ENCODE peak calls at places on chromosomes 2 and 18, in five cellular contexts. V is endodermal cell, U is thoracic aorta, Z is adrenal gland, H is psoas muscle. N is an unnamed sample.

GRCh38 chr2:221254281-221254680 is 317.8 kb downstream of the EPHA4 start:
- DNase-seq in V (no peak), U (no peak), Z (no peak), H (no peak), N (no peak)

GRCh38 chr18:28201056-28201455 is 24.1 kb upstream of the CDH2 start:
- DNase-seq in V (no peak), U (no peak), Z (no peak), H (no peak), N (no peak)

GRCh38 chr18:52569492-52569891 is 229.5 kb downstream of the DCC start:
- DNase-seq in V (no peak), U (no peak), Z (no peak), H (no peak), N (no peak)

GRCh38 chr18:52387246-52387645 is 47.2 kb downstream of the DCC start:
- DNase-seq in V (no peak), U (no peak), Z (no peak), H (no peak), N (no peak)

GRCh38 chr2:239137890-239138283 is 262.9 kb downstream of the HDAC4 start:
- DNase-seq in V (no peak), U (no peak), Z (no peak), H (no peak), N (no peak)

GRCh38 chr2:20424300-20425290 is 22.3 kb upstream of the RHOB start:
- DNase-seq in V (no peak), U (no peak), Z (peak; percentile 75), H (peak; percentile 72), N (no peak)

GRCh38 chr2:38945931-38946330 is 56.3 kb downstream of the ARHGEF33 start:
- DNase-seq in V (no peak), U (no peak), Z (no peak), H (no peak), N (no peak)

GRCh38 chr2:24926220-24926601 is 6.2 kb upstream of the ADCY3 start:
- DNase-seq in V (no peak), U (no peak), Z (no peak), H (no peak), N (no peak)

GRCh38 chr2:189060096-189060642 is 86.0 kb downstream of the COL3A1 start:
- DNase-seq in V (no peak), U (no peak), Z (no peak), H (no peak), N (no peak)

GRCh38 chr2:69589973-69590652 is 53.4 kb downstream of the AAK1 start:
- DNase-seq in V (no peak), U (no peak), Z (peak; percentile 76), H (no peak), N (no peak)

GRCh38 chr2:126899786-126900185 is 1.1 kb downstream of the TEX51 start:
- DNase-seq in V (peak; percentile 22), U (no peak), Z (peak; percentile 27), H (no peak), N (no peak)

GRCh38 chr2:222569826-222570225 is 86.1 kb downstream of the FARSB start:
- DNase-seq in V (no peak), U (no peak), Z (no peak), H (no peak), N (no peak)

GRCh38 chr2:36615214-36615613 is 17.2 kb upstream of the FEZ2 start:
- DNase-seq in V (peak; percentile 56), U (no peak), Z (no peak), H (no peak), N (no peak)

GRCh38 chr2:79370976-79371550 is 141.8 kb upstream of the CTNNA2 start:
- DNase-seq in V (peak; percentile 44), U (no peak), Z (no peak), H (no peak), N (no peak)

GRCh38 chr18:4108016-4108415 is 347.1 kb downstream of the DLGAP1 start:
- DNase-seq in V (no peak), U (no peak), Z (no peak), H (no peak), N (no peak)

GRCh38 chr18:67417864-67418523 is 98.5 kb downstream of the DSEL start:
- DNase-seq in V (no peak), U (no peak), Z (peak; percentile 59), H (no peak), N (peak; percentile 71)

GRCh38 chr2:49335546-49335945 is 181.2 kb upstream of the FSHR start:
- DNase-seq in V (no peak), U (no peak), Z (no peak), H (no peak), N (no peak)

GRCh38 chr2:237511885-237512405 is 24.9 kb downstream of the MLPH start:
- DNase-seq in V (no peak), U (no peak), Z (no peak), H (peak; percentile 52), N (no peak)

GRCh38 chr18:61820842-61821241 is 72.0 kb downstream of the RNF152 start:
- DNase-seq in V (no peak), U (no peak), Z (no peak), H (no peak), N (no peak)

GRCh38 chr2:69138793-69139510 is 126.0 kb downstream of the ANTXR1 start:
- DNase-seq in V (no peak), U (no peak), Z (peak; percentile 82), H (peak; percentile 75), N (no peak)

GRCh38 chr18:51361130-51361860 is 163.8 kb upstream of the MEX3C start:
- DNase-seq in V (no peak), U (no peak), Z (peak; percentile 53), H (no peak), N (no peak)

GRCh38 chr2:128773641-128774319 is 455.1 kb upstream of the HS6ST1 start:
- DNase-seq in V (no peak), U (no peak), Z (no peak), H (no peak), N (no peak)

GRCh38 chr2:190507135-190507534 is 27.4 kb downstream of the NEMP2 start:
- DNase-seq in V (no peak), U (no peak), Z (no peak), H (no peak), N (no peak)

GRCh38 chr2:283996-284794 is 3.7 kb downstream of the ALKAL2 start:
- DNase-seq in V (peak; percentile 83), U (no peak), Z (no peak), H (no peak), N (no peak)

GRCh38 chr2:218516614-218517013 is 51.5 kb downstream of the USP37 start:
- DNase-seq in V (no peak), U (no peak), Z (no peak), H (no peak), N (peak; percentile 70)

GRCh38 chr2:241577413-241578122 is 19.0 kb downstream of the BOK start:
- DNase-seq in V (peak; percentile 38), U (no peak), Z (no peak), H (peak; percentile 5), N (no peak)

GRCh38 chr2:190792956-190793888 is 87.4 kb upstream of the GLS start:
- DNase-seq in V (no peak), U (no peak), Z (no peak), H (no peak), N (no peak)

GRCh38 chr2:157784169-157784822 is 91.8 kb downstream of the ACVR1 start:
- DNase-seq in V (peak; percentile 69), U (peak; percentile 64), Z (no peak), H (no peak), N (no peak)

GRCh38 chr2:201904529-201905420 is 98.4 kb downstream of the CDK15 start:
- DNase-seq in V (peak; percentile 71), U (no peak), Z (no peak), H (no peak), N (no peak)

GRCh38 chr2:110854355-110855081 is 122.1 kb downstream of the ACOXL start:
- DNase-seq in V (peak; percentile 76), U (no peak), Z (no peak), H (no peak), N (no peak)

GRCh38 chr2:111653913-111654312 is 230.1 kb downstream of the ANAPC1 start:
- DNase-seq in V (no peak), U (no peak), Z (no peak), H (no peak), N (no peak)

GRCh38 chr2:101357386-101357785 is 29.9 kb downstream of the CREG2 start:
- DNase-seq in V (no peak), U (no peak), Z (no peak), H (no peak), N (no peak)

GRCh38 chr18:46320928-46321855 is 217.0 kb downstream of the HAUS1 start:
- DNase-seq in V (no peak), U (no peak), Z (no peak), H (no peak), N (no peak)

GRCh38 chr2:226387499-226387942 is 412.1 kb downstream of the IRS1 start:
- DNase-seq in V (no peak), U (no peak), Z (no peak), H (no peak), N (no peak)

GRCh38 chr2:18703555-18703954 is 114.2 kb upstream of the NT5C1B start:
- DNase-seq in V (no peak), U (no peak), Z (no peak), H (no peak), N (no peak)

DNA sequence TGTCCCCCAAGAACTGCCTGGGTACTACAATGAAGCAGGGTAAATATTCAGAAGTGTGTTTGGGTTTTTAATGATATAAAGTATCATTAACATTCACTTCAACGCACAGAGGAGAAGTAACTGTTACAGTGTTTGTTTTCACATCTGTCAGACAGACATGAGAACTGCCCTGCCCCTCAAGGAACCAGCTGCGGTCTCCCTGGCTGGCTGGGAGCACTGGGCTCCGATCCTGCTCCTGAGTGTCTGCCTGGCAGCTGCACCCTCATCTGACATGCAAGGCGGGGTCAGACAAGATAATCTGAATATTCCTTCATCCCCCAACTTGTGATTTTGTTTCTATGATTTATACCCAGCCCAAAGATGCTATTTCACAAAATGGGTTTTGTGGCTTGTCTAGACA is 75.5 kb downstream of the MBP start:
- DNase-seq in V (no peak), U (no peak), Z (no peak), H (peak; percentile 75), N (no peak)
- H3K4me1 ChIP-seq in V (peaks cover 20% of the 10 kb centered on the region), U (peaks cover 21% of the 10 kb centered on the region), Z (peaks cover 4% of the 10 kb centered on the region), H (peaks cover 68% of the 10 kb centered on the region), N (peaks cover 91% of the 10 kb centered on the region)

DNA sequence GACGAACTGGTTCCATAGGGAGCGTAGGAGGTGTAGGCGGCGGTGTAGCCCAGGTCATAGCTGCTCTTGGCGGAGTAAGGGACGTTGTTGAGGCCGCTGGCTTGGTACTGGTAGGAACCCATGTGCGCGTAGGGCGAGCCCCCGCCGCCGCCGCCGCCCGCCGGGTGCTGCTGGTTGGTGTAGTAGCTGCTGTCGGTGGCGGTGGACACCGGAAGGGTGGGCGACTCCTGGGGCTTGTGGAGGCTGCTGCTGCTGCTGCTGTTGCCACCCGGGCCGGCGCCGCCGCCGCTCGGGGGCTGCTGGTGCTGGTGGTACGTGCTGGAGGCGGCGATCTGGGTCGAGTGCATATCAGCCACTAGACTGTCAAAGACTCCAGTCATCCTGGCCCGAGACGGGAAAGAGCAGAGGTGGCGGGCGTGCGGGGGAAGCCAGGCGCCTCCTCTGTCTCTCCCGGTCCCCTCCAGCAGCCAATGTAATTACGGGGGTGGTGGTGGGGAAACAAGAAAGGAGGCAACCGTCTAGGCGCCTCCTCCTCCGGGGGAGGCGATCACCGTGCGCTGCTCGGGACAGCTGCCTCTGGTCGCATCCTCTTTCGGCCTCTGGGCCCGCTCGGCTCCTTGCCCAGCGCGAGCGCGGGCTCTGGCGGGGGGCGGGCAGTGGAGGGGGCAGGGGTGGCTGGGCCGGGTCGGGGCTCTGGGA is 392 bp downstream of the DLX2 start:
- DNase-seq in V (peak; percentile 86), U (no peak), Z (peak; percentile 77), H (peak; percentile 59), N (no peak)
- H3K4me3 ChIP-seq in V (peak overlapping the region; percentile 75), U (peak overlapping the region; percentile 72), Z (peak overlapping the region; percentile 27), H (peak overlapping the region; percentile 69), N (peak overlapping the region; percentile 19)

GRCh38 chr18:14943486-14943885 is 195.5 kb downstream of the ANKRD30B start:
- DNase-seq in V (no peak), U (no peak), Z (no peak), H (no peak), N (no peak)
- H3K9me3 ChIP-seq in V (peaks cover 37% of the 10 kb centered on the region), U (no peaks in the 10 kb centered on the region), Z (no peaks in the 10 kb centered on the region), H (no peaks in the 10 kb centered on the region), N (no peaks in the 10 kb centered on the region)

GRCh38 chr2:160362521-160362920 is 131.1 kb downstream of the RBMS1 start:
- DNase-seq in V (no peak), U (no peak), Z (no peak), H (no peak), N (no peak)
- H3K4me1 ChIP-seq in V (peaks cover 4% of the 10 kb centered on the region), U (peaks cover 26% of the 10 kb centered on the region), Z (peaks cover 8% of the 10 kb centered on the region), H (peaks cover 55% of the 10 kb centered on the region), N (no peaks in the 10 kb centered on the region)